ENCODE peak calls at places on chromosome 11, in six cellular contexts. E, G, N, W, Q and O are unnamed samples. For H3K4me1, the result is how much of the 10 kb centered on the place peaks cover.

GRCh38 chr11:820655-821512 is 2.2 kb downstream of the PNPLA2 start:
- DNase-seq in E (no peak), G (no peak), N (no peak), W (no peak), Q (no peak), O (peak)

GRCh38 chr11:68798221-68798813 is 43.4 kb downstream of the CPT1A start:
- DNase-seq in E (peak), G (no peak), N (peak), W (no peak), Q (peak), O (peak)

GRCh38 chr11:16953620-16954019 is 60.6 kb downstream of the PLEKHA7 start:
- DNase-seq in E (no peak), G (no peak), N (no peak), W (no peak), Q (no peak), O (peak)

GRCh38 chr11:1087961-1088926 is 13.6 kb downstream of the MUC2 start:
- DNase-seq in E (no peak), G (no peak), N (no peak), W (no peak), Q (no peak), O (no peak)

GRCh38 chr11:102836290-102836875 is 7.0 kb downstream of the MMP3 start:
- DNase-seq in E (no peak), G (no peak), N (no peak), W (no peak), Q (no peak), O (peak)

GRCh38 chr11:66951927-66952337 is 6.3 kb downstream of the PC start:
- DNase-seq in E (no peak), G (no peak), N (peak), W (no peak), Q (no peak), O (no peak)

GRCh38 chr11:100855466-100856067 is 168.5 kb downstream of the ARHGAP42 start:
- DNase-seq in E (peak), G (peak), N (peak), W (peak), Q (peak), O (peak)

GRCh38 chr11:35247863-35248262 is 108.9 kb downstream of the CD44 start:
- DNase-seq in E (no peak), G (no peak), N (no peak), W (no peak), Q (no peak), O (no peak)

GRCh38 chr11:61061081-61061826 is 41.0 kb upstream of the CD5 start:
- DNase-seq in E (peak), G (peak), N (no peak), W (peak), Q (no peak), O (peak)

GRCh38 chr11:69234740-69235710 is 58.9 kb upstream of the MYEOV start:
- DNase-seq in E (peak), G (no peak), N (no peak), W (no peak), Q (no peak), O (no peak)

GRCh38 chr11:77127969-77128691 is at the start of gene MYO7A:
- DNase-seq in E (peak), G (no peak), N (peak), W (peak), Q (peak), O (no peak)

GRCh38 chr11:105168457-105168856 is 28.9 kb upstream of the CARD18 start:
- DNase-seq in E (no peak), G (no peak), N (no peak), W (no peak), Q (no peak), O (peak)

GRCh38 chr11:124746621-124747243 is 5.3 kb downstream of the VSIG2 start:
- DNase-seq in E (peak), G (peak), N (peak), W (peak), Q (peak), O (peak)

GRCh38 chr11:9571766-9572120 is 1.7 kb upstream of the WEE1 start:
- DNase-seq in E (no peak), G (no peak), N (no peak), W (no peak), Q (no peak), O (no peak)
- H3K4me1 ChIP-seq in E (under half), G (under half), N (under half), W (under half), Q (under half), O (half or more)

DNA sequence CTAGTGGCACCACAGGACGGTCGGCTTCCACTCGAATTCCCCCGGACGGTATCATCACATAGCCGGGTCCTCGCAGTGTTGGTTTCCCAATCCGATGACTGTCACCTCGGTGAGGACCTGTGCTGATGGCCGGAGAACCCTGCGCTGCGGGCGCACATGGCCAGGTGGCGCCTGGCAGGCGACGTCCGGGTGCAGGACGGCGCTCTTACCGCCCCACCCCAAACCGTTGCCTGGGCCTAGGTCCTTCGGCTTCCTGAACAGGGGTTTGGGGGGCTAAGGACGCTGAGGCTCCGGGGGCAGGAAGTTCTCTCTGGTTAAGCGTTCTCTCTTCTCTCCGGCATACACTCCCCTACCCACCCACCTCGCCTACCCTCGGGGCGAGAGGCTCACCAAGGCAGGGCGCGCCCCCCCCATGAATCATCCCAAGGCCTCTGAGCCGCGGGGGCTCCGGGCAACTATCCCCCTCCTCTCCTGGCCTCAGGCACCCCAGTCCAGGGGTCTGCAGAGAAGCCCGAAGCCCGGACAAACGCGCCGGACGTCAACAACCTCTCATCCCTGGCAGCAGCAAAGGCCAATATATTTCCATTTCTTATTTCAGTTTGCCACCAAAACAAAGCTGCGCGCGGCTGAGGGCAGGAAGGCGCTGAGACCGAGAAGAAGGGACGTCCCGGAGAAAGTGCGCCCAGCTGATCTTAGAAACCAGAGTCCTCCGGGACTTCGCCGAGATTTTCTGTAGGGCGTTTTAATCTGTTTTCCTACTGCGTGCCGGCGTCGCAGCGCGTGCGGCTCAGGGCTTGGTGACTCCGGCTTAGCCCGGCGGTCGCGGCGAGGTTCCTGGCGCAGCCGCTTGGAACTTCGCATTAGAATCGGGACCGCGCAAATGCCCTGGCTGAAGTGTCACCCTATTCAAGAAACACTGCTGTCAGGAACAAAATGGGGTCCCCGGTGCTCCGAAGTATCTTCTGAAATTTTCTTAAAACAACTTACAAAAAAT is 5.6 kb downstream of the ALX4 start:
- DNase-seq in E (no peak), G (no peak), N (peak), W (no peak), Q (peak), O (no peak)
- TF ChIP-seq EZH2phosphoT487 in E (no peak), G (no peak), N (peak), W (no peak), Q (peak), O (no peak)

DNA sequence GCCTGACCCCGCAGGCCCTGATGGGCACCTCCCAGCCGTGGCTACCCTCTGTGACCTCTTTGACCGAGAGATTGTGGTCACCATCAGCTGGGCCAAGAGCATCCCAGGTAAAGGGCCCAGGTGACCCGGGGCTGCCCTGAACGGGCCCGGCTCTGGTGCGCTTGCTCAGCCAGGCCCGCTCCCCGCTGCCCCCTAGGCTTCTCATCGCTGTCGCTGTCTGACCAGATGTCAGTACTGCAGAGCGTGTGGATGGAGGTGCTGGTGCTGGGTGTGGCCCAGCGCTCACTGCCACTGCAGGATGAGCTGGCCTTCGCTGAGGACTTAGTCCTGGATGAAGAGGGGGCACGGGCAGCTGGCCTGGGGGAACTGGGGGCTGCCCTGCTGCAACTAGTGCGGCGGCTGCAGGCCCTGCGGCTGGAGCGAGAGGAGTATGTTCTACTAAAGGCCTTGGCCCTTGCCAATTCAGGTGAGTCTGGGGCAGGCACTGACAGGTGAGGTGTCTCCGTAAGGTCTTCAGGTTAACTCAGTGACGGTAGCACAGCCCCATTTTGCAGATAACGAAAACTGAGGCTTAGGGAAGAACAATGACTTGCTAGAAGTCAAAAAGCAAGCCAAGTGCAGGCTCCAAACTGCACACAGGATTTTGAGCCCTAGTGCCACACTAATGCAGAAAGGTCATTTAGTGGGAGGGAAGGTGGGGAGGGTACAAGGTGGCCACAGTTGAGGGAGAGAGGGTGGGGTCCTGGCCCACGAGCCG is 2.4 kb downstream of the TRMT112 start:
- DNase-seq in E (no peak), G (no peak), N (no peak), W (no peak), Q (no peak), O (no peak)
- H3K4me1 ChIP-seq in E (under half), G (under half), N (under half), W (under half), Q (under half), O (under half)

DNA sequence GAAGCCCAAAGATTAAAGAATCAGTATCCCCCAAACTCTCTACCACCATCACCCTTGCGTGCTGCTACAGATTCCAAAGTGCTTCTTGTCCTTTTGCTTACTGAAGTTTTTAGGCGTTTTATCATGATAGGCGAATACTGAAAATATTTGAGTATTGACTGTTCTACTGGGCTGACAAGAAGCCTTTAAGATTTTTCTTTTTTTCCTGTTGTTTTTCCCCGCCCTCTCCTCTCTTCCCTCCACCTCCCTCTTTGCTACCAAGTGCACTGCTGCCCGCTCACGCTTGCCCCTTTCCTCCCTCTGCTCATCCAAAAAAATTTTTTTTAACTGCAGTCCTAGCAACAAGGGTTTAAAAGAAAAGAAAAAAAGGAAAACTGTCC is 672 bp downstream of the SPCS2 start:
- DNase-seq in E (peak), G (no peak), N (peak), W (peak), Q (no peak), O (no peak)
- TF ChIP-seq EZH2phosphoT487 in E (no peak), G (no peak), N (no peak), W (no peak), Q (no peak), O (no peak)

DNA sequence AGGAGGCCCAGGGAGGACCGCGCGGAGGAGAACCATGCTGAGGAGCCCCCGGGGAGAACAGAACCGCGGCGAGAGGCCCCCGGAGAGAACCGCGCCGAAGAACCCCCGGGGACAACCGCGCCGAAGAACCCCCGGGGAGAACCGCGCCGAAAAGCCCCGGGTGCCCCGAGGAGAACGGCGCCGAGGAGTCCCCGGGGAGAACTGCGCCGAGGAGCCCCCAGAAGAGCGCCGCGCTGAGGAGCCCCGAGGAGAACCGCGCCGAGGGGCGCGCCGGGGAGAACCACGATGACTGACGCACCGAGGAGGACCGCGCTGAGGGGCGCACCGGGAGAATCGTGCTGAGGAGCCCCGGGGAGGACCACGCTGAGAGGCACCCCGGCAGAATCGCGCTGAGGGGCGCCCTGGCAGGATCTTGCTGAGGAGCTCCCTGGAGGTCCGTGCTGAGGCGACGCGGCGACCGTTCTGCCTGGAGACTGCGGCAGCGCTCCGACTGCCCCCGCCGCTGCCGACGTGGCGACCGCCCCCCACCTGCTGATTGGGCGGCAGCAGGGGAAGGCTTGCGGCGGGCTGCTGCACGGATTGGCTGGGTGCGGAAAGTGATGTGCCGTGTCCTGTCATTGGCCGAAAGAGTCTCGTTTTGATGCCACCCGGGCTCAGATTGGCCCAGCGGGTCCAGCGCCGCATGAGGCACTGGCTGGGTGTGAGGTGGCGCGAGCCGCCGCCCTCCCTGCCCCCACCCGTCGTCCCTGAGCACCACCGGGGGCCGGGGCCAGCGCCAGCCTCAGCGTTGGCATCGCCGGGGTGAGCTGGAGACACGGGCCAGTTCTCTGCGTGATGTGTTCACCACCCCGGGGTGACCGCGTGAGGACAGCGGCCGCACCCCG is at the start of gene KCNQ1OT1:
- DNase-seq in E (peak), G (peak), N (peak), W (peak), Q (peak), O (peak)
- H3K4me1 ChIP-seq in E (under half), G (under half), N (under half), W (under half), Q (under half), O (under half)

DNA sequence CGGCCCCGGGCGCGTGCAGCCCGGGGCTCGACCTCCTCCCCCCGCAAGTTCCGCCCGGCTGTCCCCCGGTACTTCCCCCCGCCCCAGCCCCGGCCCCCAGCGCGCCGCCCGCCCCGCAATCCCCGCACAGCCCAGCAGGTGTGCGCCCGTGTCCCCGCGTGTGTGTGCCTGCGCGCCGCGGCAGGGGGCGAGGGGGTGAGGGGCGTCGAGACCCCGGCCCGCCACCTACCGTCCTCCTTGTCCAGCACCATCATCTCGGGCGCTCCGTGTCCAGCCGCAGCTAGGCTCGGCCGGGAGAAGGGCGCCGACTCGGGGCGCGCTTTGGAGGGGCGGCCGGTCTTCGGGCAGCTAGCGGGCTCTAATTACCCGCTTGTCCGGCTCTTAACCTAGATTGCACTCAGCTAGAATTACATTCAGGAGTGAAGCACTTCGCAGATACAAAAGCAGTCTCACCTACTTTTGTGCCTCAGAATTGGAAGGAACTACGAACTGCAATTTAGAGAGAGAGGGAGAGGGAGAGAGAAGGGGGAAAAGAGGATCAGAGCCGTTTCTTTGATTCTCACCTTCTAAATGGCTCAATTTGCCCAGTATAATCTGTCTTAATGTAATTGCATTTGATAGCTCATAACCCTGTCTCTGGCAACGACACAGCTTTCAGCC is 439 bp downstream of the LMO1 start:
- DNase-seq in E (no peak), G (no peak), N (peak), W (no peak), Q (peak), O (no peak)
- TF ChIP-seq EZH2phosphoT487 in E (no peak), G (no peak), N (no peak), W (no peak), Q (no peak), O (no peak)

DNA sequence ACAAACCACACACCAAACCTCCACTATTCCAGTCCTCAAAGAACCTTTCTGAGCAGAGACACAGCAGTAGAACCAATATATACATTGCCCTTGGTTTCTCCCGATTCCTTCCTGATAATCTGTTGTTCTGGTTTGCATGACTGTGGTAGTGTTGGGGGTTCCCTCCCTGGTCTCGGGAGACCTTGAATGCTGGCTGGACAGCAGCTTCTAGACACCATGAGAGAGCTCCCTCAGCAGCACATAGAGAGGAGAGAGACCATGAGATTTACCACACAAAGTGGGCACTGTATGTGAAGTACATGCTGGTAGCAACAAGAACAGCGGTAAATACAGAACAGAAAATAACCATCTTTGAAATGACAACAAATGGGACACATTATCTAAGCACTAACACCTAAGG is 2.6 kb downstream of the C11orf91 start:
- DNase-seq in E (no peak), G (no peak), N (no peak), W (no peak), Q (no peak), O (no peak)
- H3K4me1 ChIP-seq in E (under half), G (under half), N (under half), W (under half), Q (under half), O (under half)